ENCODE peak calls at places on chromosomes 4 and X, in four cellular contexts. F, M, K and V are unnamed samples.

GRCh38 chr4:121599049-121599448 is 97.7 kb downstream of the ANXA5 start:
- DNase-seq in F (no peak), M (no peak), K (no peak), V (no peak)

GRCh38 chrX:31590581-31591113 is 518.8 kb upstream of the FTHL17 start:
- DNase-seq in F (peak), M (no peak), K (no peak), V (peak)

GRCh38 chrX:12567857-12568256 is 223.4 kb upstream of the PRPS2 start:
- DNase-seq in F (peak), M (no peak), K (no peak), V (peak)

GRCh38 chrX:30248854-30249253 is 1.9 kb downstream of the MAGEB1 start:
- DNase-seq in F (no peak), M (no peak), K (no peak), V (no peak)

GRCh38 chr4:99473131-99473530 is 37.7 kb upstream of the C4orf17 start:
- DNase-seq in F (no peak), M (peak), K (no peak), V (peak)

GRCh38 chr4:71069063-71069462 is 75.6 kb downstream of the DCK start:
- DNase-seq in F (no peak), M (no peak), K (no peak), V (no peak)

GRCh38 chrX:72308566-72309296 is 3.0 kb upstream of the CITED1 start:
- DNase-seq in F (peak), M (no peak), K (no peak), V (peak)

GRCh38 chrX:155983326-155983725 is 14.2 kb upstream of the IL9R start:
- DNase-seq in F (no peak), M (no peak), K (no peak), V (no peak)

GRCh38 chr4:164924670-164925238 is 47.8 kb downstream of the APELA start:
- DNase-seq in F (no peak), M (no peak), K (no peak), V (no peak)

GRCh38 chr4:40828661-40829060 is 78.9 kb downstream of the NSUN7 start:
- DNase-seq in F (no peak), M (no peak), K (no peak), V (no peak)

GRCh38 chr4:7034262-7035081 is 8.7 kb upstream of the TADA2B start:
- DNase-seq in F (peak), M (no peak), K (no peak), V (peak)

GRCh38 chr4:70619778-70620177 is 8.8 kb upstream of the ENAM start:
- DNase-seq in F (no peak), M (no peak), K (no peak), V (no peak)